ENCODE peak calls at places on chromosome 15, in five cellular contexts. M, J, R, S and K are unnamed samples.

GRCh38 chr15:47987908-47988532 is 132.8 kb upstream of the SLC24A5 start:
- DNase-seq in R (no peak), S (peak; percentile 33), M (no peak), J (peak; percentile 76), K (peak; percentile 50)

GRCh38 chr15:51924146-51925068 is 47.2 kb downstream of the LEO1 start:
- DNase-seq in R (no peak), J (no peak), M (peak; percentile 57), S (no peak), K (peak; percentile 37)

GRCh38 chr15:72472907-72473669 is 1.0 kb upstream of the ARIH1 start:
- DNase-seq in R (no peak), J (peak; percentile 57), M (no peak), S (no peak), K (peak; percentile 14)

GRCh38 chr15:101266034-101266433 is 11.3 kb downstream of the SELENOS start:
- DNase-seq in J (no peak), S (no peak), R (no peak), M (no peak), K (no peak)

GRCh38 chr15:69823223-69823907 is 274.4 kb downstream of the TLE3 start:
- DNase-seq in M (no peak), R (no peak), J (no peak), S (no peak), K (no peak)

GRCh38 chr15:98735895-98736617 is 87.7 kb downstream of the IGF1R start:
- DNase-seq in J (no peak), S (no peak), M (no peak), R (no peak), K (no peak)

GRCh38 chr15:41115652-41116115 is 396 bp downstream of the INO80 start:
- DNase-seq in J (peak; percentile 72), M (no peak), R (no peak), S (peak; percentile 23), K (peak; percentile 44)

GRCh38 chr15:89363133-89363532 is 28.5 kb upstream of the POLG start:
- DNase-seq in S (no peak), M (no peak), J (no peak), R (no peak), K (no peak)

GRCh38 chr15:74396445-74397238 is 29.2 kb upstream of the CYP11A1 start:
- DNase-seq in M (no peak), S (peak; percentile 95), J (no peak), R (no peak), K (no peak)

GRCh38 chr15:98904466-98905048 is 103.0 kb downstream of the PGPEP1L start:
- DNase-seq in M (peak; percentile 58), J (peak; percentile 75), S (peak; percentile 59), R (no peak), K (no peak)

GRCh38 chr15:43093026-43093425 is 12.8 kb downstream of the UBR1 start:
- DNase-seq in M (no peak), J (peak; percentile 90), S (no peak), R (no peak), K (no peak)

DNA sequence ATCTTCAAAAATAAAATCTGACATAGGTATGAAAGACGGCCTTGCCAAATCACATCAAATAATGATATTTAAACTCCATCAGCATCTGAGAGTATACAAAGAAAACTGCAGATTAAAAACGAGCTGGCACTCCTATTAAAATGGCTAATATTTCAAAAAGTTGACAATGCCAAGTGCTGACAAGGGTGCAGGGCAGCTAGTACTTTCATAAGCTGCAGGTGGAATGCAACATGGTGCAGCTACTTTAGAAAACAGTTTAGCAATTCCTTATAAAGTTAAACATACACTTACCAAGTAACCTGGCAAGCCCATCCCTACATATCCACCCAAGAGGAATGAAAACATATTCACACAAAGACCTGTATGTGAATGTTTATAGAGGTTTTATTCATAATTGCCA is 23.0 kb downstream of the TBC1D2B start:
- DNase-seq in R (no peak), J (no peak), S (no peak), M (no peak), K (no peak)
- H2BK12ac ChIP-seq in R (no peak overlapping the region), J (no peak overlapping the region), S (no peak overlapping the region), M (no peak overlapping the region), K (no peak overlapping the region)

DNA sequence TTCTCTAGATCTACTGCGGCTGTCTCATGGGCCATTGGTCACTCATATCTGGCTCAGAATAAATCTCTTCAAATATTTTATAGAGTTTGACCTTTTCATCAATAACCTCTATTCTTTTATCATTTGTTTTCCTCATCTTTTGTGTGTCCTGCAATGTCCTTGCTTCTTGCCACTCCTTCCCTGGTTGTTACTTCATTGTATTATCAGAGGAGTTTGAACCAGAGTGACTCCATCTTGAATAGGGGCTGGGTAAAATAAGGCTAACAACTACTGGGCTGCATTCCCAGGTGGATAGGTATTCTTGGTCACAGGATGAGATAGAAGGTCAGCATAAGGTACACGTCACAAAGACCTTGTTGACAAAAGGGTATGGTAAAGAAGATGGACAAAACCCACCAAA is 9.9 kb upstream of the LPCAT4 start:
- DNase-seq in S (no peak), M (no peak), R (no peak), J (no peak), K (no peak)
- H2BK12ac ChIP-seq in S (no peak overlapping the region), M (no peak overlapping the region), R (no peak overlapping the region), J (no peak overlapping the region), K (no peak overlapping the region)

GRCh38 chr15:65644282-65644681 is 22.5 kb downstream of the SLC24A1 start:
- DNase-seq in J (no peak), S (no peak), M (no peak), R (no peak), K (no peak)
- H2BK12ac ChIP-seq in J (no peak overlapping the region), S (no peak overlapping the region), M (no peak overlapping the region), R (no peak overlapping the region), K (no peak overlapping the region)

DNA sequence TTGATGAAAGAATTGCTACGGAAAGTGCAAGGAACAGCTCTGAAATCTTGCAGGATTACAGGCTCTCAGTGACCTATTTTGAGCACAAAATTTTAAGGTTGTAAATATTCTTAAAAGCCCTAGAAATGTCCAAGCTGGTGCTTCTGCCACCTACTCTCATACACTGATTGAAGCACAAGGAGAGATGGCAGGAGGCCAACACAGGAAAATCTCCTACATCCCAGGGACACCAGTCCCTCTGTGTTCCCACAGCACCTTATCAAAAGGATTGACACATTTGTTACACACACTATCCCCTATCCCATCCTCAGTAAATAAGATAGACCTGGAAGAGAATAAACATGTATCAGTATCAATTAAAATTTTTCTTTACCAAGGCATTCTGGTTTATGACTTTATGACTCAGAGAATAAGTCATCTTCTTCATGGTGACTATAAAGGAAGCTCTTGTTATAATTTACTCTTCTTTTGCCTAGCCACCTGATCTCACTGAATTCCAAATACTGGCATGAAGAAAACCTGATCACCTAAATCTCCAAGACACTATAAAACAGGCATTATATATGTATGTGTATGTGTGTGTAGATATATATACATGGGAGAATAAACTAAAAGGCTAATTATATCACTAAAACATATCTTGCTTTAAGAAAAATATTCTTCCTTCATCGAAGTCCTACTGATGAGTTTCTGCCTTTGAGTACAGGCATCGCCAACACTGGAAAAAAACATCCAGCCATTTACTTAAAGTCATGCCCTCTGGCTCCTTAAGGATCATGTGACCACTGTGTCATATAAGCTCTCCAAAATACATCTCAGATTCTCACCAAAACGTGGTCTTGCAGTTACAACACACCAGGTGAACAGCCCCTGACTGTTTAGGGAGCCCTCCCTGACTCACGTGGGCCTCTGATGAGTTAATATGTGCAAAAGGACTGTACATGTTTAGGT is 208.1 kb upstream of the NR2F2 start:
- DNase-seq in S (no peak), J (peak; percentile 7), M (no peak), R (no peak), K (no peak)
- H2BK12ac ChIP-seq in S (no peak overlapping the region), J (no peak overlapping the region), M (no peak overlapping the region), R (no peak overlapping the region), K (no peak overlapping the region)

GRCh38 chr15:59258317-59258716 is 51.7 kb downstream of the LDHAL6B start:
- DNase-seq in R (no peak), J (no peak), M (no peak), S (no peak), K (no peak)

GRCh38 chr15:59255647-59256380 is 49.2 kb downstream of the LDHAL6B start:
- DNase-seq in J (no peak), M (no peak), S (peak; percentile 86), R (no peak), K (no peak)

GRCh38 chr15:59260090-59260489 is 53.4 kb downstream of the LDHAL6B start:
- DNase-seq in M (no peak), R (no peak), J (no peak), S (no peak), K (peak; percentile 70)

GRCh38 chr15:59259137-59259943 is 52.7 kb downstream of the LDHAL6B start:
- DNase-seq in J (no peak), M (no peak), S (no peak), R (no peak), K (no peak)

GRCh38 chr15:59256538-59256937 is 49.9 kb downstream of the LDHAL6B start:
- DNase-seq in S (peak; percentile 87), M (no peak), J (no peak), R (no peak), K (no peak)
- H2BK12ac ChIP-seq in S (no peak overlapping the region), M (no peak overlapping the region), J (no peak overlapping the region), R (no peak overlapping the region), K (no peak overlapping the region)